ENCODE peak calls at places on chromosomes 5 and 9, in six cellular contexts. One of them, this sample, is unnamed.

GRCh38 chr5:154706416-154706815 is 48.8 kb upstream of the LARP1 start:
- DNase-seq in PC-9: no peak
- DNase-seq in heart right ventricle: no peak
- DNase-seq in IMR-90: no peak
- DNase-seq in endodermal cell: no peak
- DNase-seq in astrocyte of the spinal cord: no peak
- DNase-seq in this sample: no peak

GRCh38 chr9:85978496-85978895 is 37.5 kb downstream of the NAA35 start:
- DNase-seq in PC-9: no peak
- DNase-seq in heart right ventricle: no peak
- DNase-seq in IMR-90: peak; percentile 27
- DNase-seq in endodermal cell: no peak
- DNase-seq in astrocyte of the spinal cord: no peak
- DNase-seq in this sample: peak; percentile 18

GRCh38 chr5:98308231-98308630 is 465.2 kb upstream of the RGMB start:
- DNase-seq in PC-9: no peak
- DNase-seq in heart right ventricle: no peak
- DNase-seq in IMR-90: no peak
- DNase-seq in endodermal cell: no peak
- DNase-seq in astrocyte of the spinal cord: no peak
- DNase-seq in this sample: peak; percentile 23

GRCh38 chr5:96567188-96567587 is 95.0 kb upstream of the CAST start:
- DNase-seq in PC-9: no peak
- DNase-seq in heart right ventricle: no peak
- DNase-seq in IMR-90: peak; percentile 43
- DNase-seq in endodermal cell: no peak
- DNase-seq in astrocyte of the spinal cord: peak; percentile 67
- DNase-seq in this sample: peak; percentile 54

GRCh38 chr5:137737349-137738256 is 1.7 kb upstream of the KLHL3 start:
- DNase-seq in PC-9: peak; percentile 94
- DNase-seq in heart right ventricle: peak; percentile 14
- DNase-seq in IMR-90: peak; percentile 74
- DNase-seq in endodermal cell: peak; percentile 29
- DNase-seq in astrocyte of the spinal cord: peak; percentile 23
- DNase-seq in this sample: peak; percentile 94

GRCh38 chr5:17114233-17114632 is 103.2 kb upstream of the BASP1 start:
- DNase-seq in PC-9: peak; percentile 95
- DNase-seq in heart right ventricle: no peak
- DNase-seq in IMR-90: no peak
- DNase-seq in endodermal cell: no peak
- DNase-seq in astrocyte of the spinal cord: no peak
- DNase-seq in this sample: no peak

GRCh38 chr9:121860744-121861143 is 209.3 kb downstream of the DAB2IP start:
- DNase-seq in PC-9: no peak
- DNase-seq in heart right ventricle: peak; percentile 44
- DNase-seq in IMR-90: peak; percentile 90
- DNase-seq in endodermal cell: no peak
- DNase-seq in astrocyte of the spinal cord: peak; percentile 95
- DNase-seq in this sample: peak; percentile 95

GRCh38 chr5:158484246-158484645 is 615.5 kb downstream of the EBF1 start:
- DNase-seq in PC-9: no peak
- DNase-seq in heart right ventricle: no peak
- DNase-seq in IMR-90: no peak
- DNase-seq in endodermal cell: no peak
- DNase-seq in astrocyte of the spinal cord: no peak
- DNase-seq in this sample: no peak

GRCh38 chr5:172959824-172960799 is 888 bp downstream of the RPL26L1 start:
- DNase-seq in PC-9: no peak
- DNase-seq in heart right ventricle: no peak
- DNase-seq in IMR-90: no peak
- DNase-seq in endodermal cell: no peak
- DNase-seq in astrocyte of the spinal cord: no peak
- DNase-seq in this sample: no peak

GRCh38 chr9:81380504-81380903 is 308.8 kb downstream of the TLE1 start:
- DNase-seq in PC-9: no peak
- DNase-seq in heart right ventricle: no peak
- DNase-seq in IMR-90: no peak
- DNase-seq in endodermal cell: no peak
- DNase-seq in astrocyte of the spinal cord: no peak
- DNase-seq in this sample: no peak

GRCh38 chr5:161547573-161548471 is 1.3 kb upstream of the GABRB2 start:
- DNase-seq in PC-9: no peak
- DNase-seq in heart right ventricle: no peak
- DNase-seq in IMR-90: no peak
- DNase-seq in endodermal cell: peak; percentile 78
- DNase-seq in astrocyte of the spinal cord: no peak
- DNase-seq in this sample: no peak

GRCh38 chr5:175718401-175719108 is 60.7 kb downstream of the HRH2 start:
- DNase-seq in PC-9: no peak
- DNase-seq in heart right ventricle: peak; percentile 65
- DNase-seq in IMR-90: no peak
- DNase-seq in endodermal cell: peak; percentile 79
- DNase-seq in astrocyte of the spinal cord: no peak
- DNase-seq in this sample: peak; percentile 20

GRCh38 chr5:103364074-103364473 is 105.5 kb downstream of the MACIR start:
- DNase-seq in PC-9: peak; percentile 38
- DNase-seq in heart right ventricle: no peak
- DNase-seq in IMR-90: peak; percentile 32
- DNase-seq in endodermal cell: no peak
- DNase-seq in astrocyte of the spinal cord: no peak
- DNase-seq in this sample: no peak

GRCh38 chr5:35294976-35295375 is 64.7 kb upstream of the PRLR start:
- DNase-seq in PC-9: no peak
- DNase-seq in heart right ventricle: no peak
- DNase-seq in IMR-90: no peak
- DNase-seq in endodermal cell: no peak
- DNase-seq in astrocyte of the spinal cord: no peak
- DNase-seq in this sample: no peak

GRCh38 chr9:85994191-85994590 is 53.2 kb downstream of the NAA35 start:
- DNase-seq in PC-9: no peak
- DNase-seq in heart right ventricle: no peak
- DNase-seq in IMR-90: no peak
- DNase-seq in endodermal cell: no peak
- DNase-seq in astrocyte of the spinal cord: no peak
- DNase-seq in this sample: peak; percentile 6

GRCh38 chr9:14350766-14351165 is 36.8 kb upstream of the NFIB start:
- DNase-seq in PC-9: no peak
- DNase-seq in heart right ventricle: no peak
- DNase-seq in IMR-90: no peak
- DNase-seq in endodermal cell: no peak
- DNase-seq in astrocyte of the spinal cord: no peak
- DNase-seq in this sample: peak; percentile 44

GRCh38 chr5:43313854-43314457 is 744 bp upstream of the HMGCS1 start:
- DNase-seq in PC-9: no peak
- DNase-seq in heart right ventricle: no peak
- DNase-seq in IMR-90: no peak
- DNase-seq in endodermal cell: peak; percentile 59
- DNase-seq in astrocyte of the spinal cord: no peak
- DNase-seq in this sample: peak; percentile 51

GRCh38 chr5:96094904-96095303 is 133.3 kb upstream of the ELL2 start:
- DNase-seq in PC-9: no peak
- DNase-seq in heart right ventricle: no peak
- DNase-seq in IMR-90: no peak
- DNase-seq in endodermal cell: no peak
- DNase-seq in astrocyte of the spinal cord: no peak
- DNase-seq in this sample: peak; percentile 32

GRCh38 chr9:32725066-32725860 is 58.1 kb upstream of the TMEM215 start:
- DNase-seq in PC-9: peak; percentile 39
- DNase-seq in heart right ventricle: no peak
- DNase-seq in IMR-90: no peak
- DNase-seq in endodermal cell: no peak
- DNase-seq in astrocyte of the spinal cord: no peak
- DNase-seq in this sample: peak; percentile 32